ENCODE peak calls at places on chromosomes 13 and 19, in seven cellular contexts. I is mammary epithelial cell, L is bronchial epithelial cell, T is tibial artery, G is fibroblast of the aortic adventitia, X is pancreas, N is fibroblast of lung. U is an unnamed sample.

GRCh38 chr13:51096131-51096530 is 14.9 kb downstream of the C13orf42 start:
- DNase-seq in G (no peak), N (no peak), L (no peak), X (no peak), I (no peak), T (no peak), U (no peak)

GRCh38 chr19:40592170-40592569 is 9.0 kb upstream of the LTBP4 start:
- DNase-seq in T (no peak), N (peak), X (no peak), L (peak), I (peak), G (peak), U (peak)

GRCh38 chr19:11987405-11988231 is 22.8 kb downstream of the ZNF763 start:
- DNase-seq in L (peak), N (peak), G (peak), T (peak), X (peak), I (peak), U (peak)

GRCh38 chr13:79287994-79288795 is 117.9 kb downstream of the RBM26 start:
- DNase-seq in T (no peak), G (no peak), X (no peak), I (no peak), N (no peak), L (no peak), U (no peak)

GRCh38 chr19:29841209-29841558 is 29.4 kb downstream of the CCNE1 start:
- DNase-seq in T (no peak), I (peak), X (no peak), G (no peak), L (no peak), N (no peak), U (no peak)

GRCh38 chr19:41366089-41366488 is 2.1 kb upstream of the B9D2 start:
- DNase-seq in L (no peak), I (no peak), X (no peak), G (no peak), N (no peak), T (no peak), U (no peak)

GRCh38 chr13:44211753-44212152 is 161.9 kb upstream of the SERP2 start:
- DNase-seq in T (no peak), I (no peak), X (no peak), G (no peak), N (no peak), L (no peak), U (no peak)

GRCh38 chr19:45645631-45646344 is 6.6 kb upstream of the EML2 start:
- DNase-seq in X (peak), T (peak), G (peak), N (peak), L (peak), I (peak), U (peak)

GRCh38 chr13:110818747-110819146 is 96.1 kb downstream of the ANKRD10 start:
- DNase-seq in N (no peak), T (peak), I (no peak), L (no peak), G (no peak), X (no peak), U (no peak)

GRCh38 chr19:35353635-35354034 is 4.6 kb upstream of the FFAR3 start:
- DNase-seq in N (no peak), I (no peak), G (no peak), L (no peak), T (peak), X (no peak), U (no peak)

GRCh38 chr13:46588019-46588418 is 35.0 kb downstream of the LRCH1 start:
- DNase-seq in T (no peak), G (no peak), X (no peak), L (no peak), N (peak), I (no peak), U (no peak)

DNA sequence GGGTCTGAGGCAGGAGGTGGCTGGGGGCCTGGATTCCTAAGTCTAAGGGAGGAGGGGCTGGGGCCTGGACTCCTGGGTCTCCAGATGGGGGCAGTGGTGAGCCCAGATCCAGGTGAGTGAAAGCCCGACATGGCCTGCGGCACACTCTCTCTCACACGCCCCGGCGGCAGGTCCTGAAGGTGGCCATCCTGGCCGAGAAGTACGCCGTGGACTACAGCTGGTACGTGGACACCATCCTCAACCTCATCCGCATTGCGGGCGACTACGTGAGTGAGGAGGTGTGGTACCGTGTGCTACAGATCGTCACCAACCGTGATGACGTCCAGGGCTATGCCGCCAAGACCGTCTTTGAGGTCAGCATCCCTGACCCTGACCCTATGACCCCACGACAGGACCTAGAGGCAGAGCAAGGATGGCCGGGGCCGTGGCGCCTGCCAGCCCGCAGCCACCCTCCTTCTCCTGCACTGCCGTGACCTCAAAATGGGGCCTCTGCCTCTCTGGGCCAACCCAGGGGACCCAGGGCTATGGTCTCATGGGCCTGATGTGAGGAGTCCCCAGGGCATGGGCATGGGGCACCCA is 13.2 kb downstream of the FUZ start:
- DNase-seq in L (no peak), T (no peak), N (no peak), X (no peak), G (no peak), I (no peak), U (no peak)
- TF ChIP-seq CTCF in L (no peak), T (no peak), N (no peak), X (no peak), G (peak), I (no peak), U (peak)

DNA sequence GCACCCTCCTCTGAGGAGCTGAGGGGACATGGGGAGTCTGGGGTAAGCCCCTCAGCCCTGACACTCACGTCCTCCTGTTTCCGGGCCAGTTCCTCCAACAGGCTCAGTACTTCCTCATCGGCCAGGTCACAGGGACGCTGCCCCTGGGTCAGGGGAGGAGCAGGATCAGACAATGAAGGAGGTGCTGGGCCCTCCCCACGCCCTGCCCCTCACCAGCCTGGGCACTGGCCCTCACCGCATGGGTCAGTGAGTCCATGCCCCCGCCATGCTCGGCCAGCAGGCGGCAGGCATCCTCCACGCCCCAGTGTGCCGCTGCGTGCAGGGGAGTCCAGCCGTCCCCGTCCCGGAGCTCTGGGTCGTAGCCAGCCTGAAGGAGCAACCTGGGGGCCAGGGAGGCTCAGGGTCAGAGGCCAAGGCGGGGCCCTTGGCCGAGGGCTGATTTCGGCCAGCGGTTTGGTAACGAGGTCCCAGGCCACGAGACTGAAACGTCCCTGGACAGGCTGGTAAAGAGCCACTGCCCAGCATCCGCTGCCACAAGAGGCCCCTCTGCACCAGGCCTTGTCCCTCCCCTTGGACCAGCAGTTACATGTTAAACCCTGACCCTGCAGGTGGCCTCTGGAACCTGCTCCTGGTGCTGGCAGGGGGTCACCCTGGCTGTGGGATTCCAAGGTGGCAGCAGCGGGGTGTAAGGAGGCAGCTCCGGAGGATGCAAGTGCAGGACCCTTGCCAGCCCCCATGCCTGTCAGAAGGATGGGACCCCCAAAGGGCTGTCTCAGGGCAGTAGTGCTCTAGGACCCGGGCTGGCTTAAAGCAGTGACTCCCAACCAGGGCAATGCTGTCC is 18.5 kb downstream of the PPP1R12C start:
- DNase-seq in N (no peak), T (no peak), G (no peak), I (no peak), X (no peak), L (no peak), U (no peak)
- TF ChIP-seq CTCF in N (no peak), T (no peak), G (no peak), I (no peak), X (no peak), L (no peak), U (peak)

GRCh38 chr19:2540646-2541454 is 64.9 kb downstream of the GADD45B start:
- DNase-seq in T (peak), X (peak), G (peak), N (peak), L (peak), I (peak), U (peak)

GRCh38 chr19:2546128-2547032 is 70.5 kb downstream of the GADD45B start:
- DNase-seq in I (no peak), N (peak), L (no peak), T (peak), X (no peak), G (no peak), U (peak)

GRCh38 chr19:2542341-2543069 is 66.6 kb downstream of the GADD45B start:
- DNase-seq in L (no peak), T (no peak), I (no peak), N (peak), X (no peak), G (no peak), U (no peak)

GRCh38 chr19:2544576-2545415 is 68.9 kb downstream of the GADD45B start:
- DNase-seq in T (peak), L (no peak), I (no peak), X (no peak), G (no peak), N (peak), U (no peak)

DNA sequence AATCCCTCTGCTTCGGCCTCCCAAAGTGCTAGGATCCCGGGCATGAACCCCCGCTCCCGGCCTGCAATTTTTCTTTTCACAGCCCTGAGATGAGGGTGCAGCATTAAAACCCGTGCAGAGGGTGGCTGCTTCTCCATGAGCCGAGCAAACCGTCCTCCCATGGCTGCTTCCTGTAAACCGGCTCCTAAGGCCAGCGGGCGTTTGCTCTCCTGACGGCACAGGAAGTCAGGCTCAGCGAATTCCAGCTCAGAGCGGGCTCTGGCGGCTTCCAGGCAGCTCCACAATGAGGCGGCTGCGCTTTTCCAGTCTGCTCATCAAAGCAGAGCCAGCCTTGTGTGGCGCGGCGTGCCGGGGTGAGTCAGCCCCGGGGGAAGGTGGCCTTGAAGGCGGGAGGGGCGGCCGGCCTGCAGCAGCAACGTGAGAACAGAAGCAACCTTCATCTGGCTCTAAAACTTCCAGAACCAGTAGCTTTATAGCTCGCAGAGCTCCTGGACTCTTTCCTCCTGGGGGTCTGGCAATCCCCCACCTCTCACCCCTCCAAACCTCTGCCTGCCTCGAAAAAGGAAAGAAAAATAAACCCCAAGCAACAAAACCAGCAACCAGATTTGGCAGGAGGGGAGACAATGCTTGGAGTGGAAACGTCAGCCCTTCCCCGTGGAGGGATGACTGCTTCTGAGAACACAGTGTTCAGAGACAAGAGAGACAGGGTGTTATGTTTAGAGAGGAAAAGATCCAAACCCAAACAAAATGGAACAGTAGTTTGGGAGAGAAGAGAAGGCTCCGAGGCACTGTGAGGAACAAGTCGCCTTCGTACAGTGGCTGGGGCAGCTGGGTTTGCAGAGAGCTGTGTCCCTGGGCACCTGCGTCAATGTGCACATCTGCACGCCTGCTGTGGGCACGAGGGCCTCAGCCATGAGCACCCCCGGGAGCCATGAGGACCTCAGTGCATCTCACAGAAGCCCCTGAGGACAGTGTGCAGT is 67.8 kb downstream of the GADD45B start:
- DNase-seq in N (peak), I (peak), T (peak), X (peak), L (peak), G (peak), U (peak)
- TF ChIP-seq CTCF in N (peak), I (peak), T (no peak), X (no peak), L (peak), G (peak), U (peak)

GRCh38 chr13:76683854-76684253 is 202.4 kb downstream of the KCTD12 start:
- DNase-seq in T (no peak), L (no peak), G (peak), I (no peak), N (no peak), X (no peak), U (peak)

GRCh38 chr13:76687467-76687866 is 198.7 kb downstream of the KCTD12 start:
- DNase-seq in T (no peak), L (no peak), I (no peak), N (no peak), X (no peak), G (no peak), U (no peak)

GRCh38 chr13:76683168-76683567 is 203.0 kb downstream of the KCTD12 start:
- DNase-seq in I (no peak), L (no peak), T (no peak), N (no peak), G (no peak), X (no peak), U (no peak)

GRCh38 chr13:76684336-76684735 is 201.9 kb downstream of the KCTD12 start:
- DNase-seq in L (no peak), X (no peak), T (no peak), G (peak), I (no peak), N (no peak), U (peak)

GRCh38 chr13:76685938-76686337 is 200.3 kb downstream of the KCTD12 start:
- DNase-seq in G (no peak), N (no peak), I (no peak), T (no peak), X (no peak), L (no peak), U (no peak)
- TF ChIP-seq CTCF in G (no peak), N (no peak), I (no peak), T (no peak), X (no peak), L (no peak), U (no peak)

U was measured in astrocyte of the spinal cord.